ENCODE peak calls at places on chromosomes 12 and 14, in seven cellular contexts. S is stomach; B is right lobe of liver; H is astrocyte; I is RWPE2; J is effector memory CD4-positive, alpha-beta T cell; D is endodermal cell. L is an unnamed sample. For H3K4me1 and H3K9me3, the result is how much of the 10 kb centered on the place peaks cover.

GRCh38 chr14:89455412-89455811 is 38.4 kb upstream of the FOXN3 start:
- DNase-seq in J (no peak), I (no peak), D (peak), H (no peak), S (peak), B (no peak), L (no peak)

GRCh38 chr14:71555654-71556559 is 376.3 kb upstream of the RGS6 start:
- DNase-seq in H (peak), D (no peak), J (peak), B (no peak), S (no peak), I (no peak), L (no peak)

GRCh38 chr12:106455100-106455499 is 97.6 kb downstream of the POLR3B start:
- DNase-seq in D (no peak), S (no peak), H (no peak), I (no peak), J (no peak), B (no peak), L (no peak)

GRCh38 chr12:117166107-117166506 is 24.2 kb downstream of the FBXO21 start:
- DNase-seq in H (no peak), D (no peak), J (no peak), S (no peak), I (no peak), B (no peak), L (no peak)

GRCh38 chr14:62301911-62302310 is 539.7 kb downstream of the SNAPC1 start:
- DNase-seq in S (no peak), I (no peak), D (no peak), B (no peak), H (peak), J (no peak), L (no peak)

GRCh38 chr14:61929651-61930050 is 167.4 kb downstream of the SNAPC1 start:
- DNase-seq in I (no peak), J (no peak), D (no peak), H (no peak), S (no peak), B (no peak), L (no peak)

GRCh38 chr12:56487448-56488040 is 417 bp downstream of the GLS2 start:
- DNase-seq in D (peak), S (peak), H (no peak), I (no peak), B (peak), J (peak), L (no peak)

GRCh38 chr12:76674669-76675315 is 89.1 kb upstream of the ZDHHC17 start:
- DNase-seq in D (no peak), S (no peak), H (no peak), I (no peak), J (no peak), B (no peak), L (no peak)

GRCh38 chr12:61097991-61098580 is 1162.1 kb upstream of the USP15 start:
- DNase-seq in D (peak), I (no peak), H (no peak), S (no peak), J (no peak), B (no peak), L (no peak)

GRCh38 chr12:94872007-94872653 is 131.4 kb downstream of the NDUFA12 start:
- DNase-seq in S (peak), I (no peak), H (no peak), D (no peak), J (no peak), B (no peak), L (no peak)

GRCh38 chr14:36183402-36183801 is 6.9 kb upstream of the PTCSC3 start:
- DNase-seq in H (no peak), S (no peak), I (no peak), J (no peak), D (no peak), B (no peak), L (no peak)

GRCh38 chr14:44941591-44941990 is 20.2 kb downstream of the KLHL28 start:
- DNase-seq in D (no peak), H (peak), B (no peak), J (no peak), S (no peak), I (no peak), L (no peak)

GRCh38 chr12:47364251-47364650 is 284.5 kb upstream of the AMIGO2 start:
- DNase-seq in H (no peak), S (no peak), I (no peak), B (no peak), D (no peak), J (no peak), L (no peak)

GRCh38 chr12:2412305-2412643 is 359.5 kb downstream of the CACNA1C start:
- DNase-seq in H (no peak), D (peak), I (no peak), B (no peak), J (no peak), S (no peak), L (no peak)

GRCh38 chr14:100307215-100308111 is 1.2 kb upstream of the SLC25A29 start:
- DNase-seq in D (peak), S (peak), I (no peak), B (no peak), J (no peak), H (no peak), L (no peak)

GRCh38 chr14:106372870-106373657 is 846.7 kb downstream of the TMEM121 start:
- DNase-seq in H (no peak), J (peak), B (peak), D (peak), S (peak), I (peak), L (peak)

GRCh38 chr12:97005174-97005573 is 98.1 kb downstream of the NEDD1 start:
- DNase-seq in J (no peak), S (no peak), D (no peak), B (no peak), I (no peak), H (no peak), L (no peak)

GRCh38 chr12:106123551-106123991 is 15.2 kb downstream of the NUAK1 start:
- DNase-seq in H (no peak), J (no peak), S (no peak), B (no peak), I (no peak), D (peak), L (no peak)

GRCh38 chr12:54161481-54162437 is 27.0 kb downstream of the SMUG1 start:
- DNase-seq in S (no peak), B (no peak), I (no peak), H (no peak), D (no peak), J (no peak), L (no peak)

GRCh38 chr12:108826807-108827721 is 30.3 kb downstream of the SSH1 start:
- DNase-seq in H (no peak), B (no peak), S (no peak), I (no peak), J (no peak), D (no peak), L (no peak)

GRCh38 chr12:19665105-19665900 is 226.0 kb downstream of the AEBP2 start:
- DNase-seq in B (no peak), I (no peak), J (no peak), D (peak), H (no peak), S (no peak), L (no peak)

GRCh38 chr14:104386281-104386841 is 193.2 kb upstream of the C14orf180 start:
- DNase-seq in I (peak), B (peak), J (no peak), D (peak), S (no peak), H (no peak), L (no peak)

GRCh38 chr12:54631988-54632728 is 2.5 kb downstream of the LACRT start:
- DNase-seq in S (peak), H (no peak), D (peak), B (no peak), J (no peak), I (no peak), L (no peak)

GRCh38 chr14:64692597-64693350 is 11.4 kb upstream of the PLEKHG3 start:
- DNase-seq in H (no peak), I (peak), B (no peak), J (no peak), D (no peak), S (peak), L (no peak)

GRCh38 chr12:108846320-108846719 is 11.1 kb downstream of the SSH1 start:
- DNase-seq in B (no peak), H (no peak), I (no peak), J (no peak), D (no peak), S (no peak), L (no peak)

GRCh38 chr14:96275182-96276112 is 19.4 kb downstream of the BDKRB1 start:
- DNase-seq in J (peak), D (peak), B (peak), S (peak), H (peak), I (no peak), L (peak)

GRCh38 chr14:102363182-102363952 is 626 bp downstream of the TECPR2 start:
- DNase-seq in S (peak), D (no peak), J (no peak), H (peak), I (no peak), B (no peak), L (no peak)

GRCh38 chr14:61346221-61346620 is 24.8 kb downstream of the PRKCH start:
- DNase-seq in D (no peak), H (no peak), J (no peak), I (no peak), S (no peak), B (no peak), L (no peak)

GRCh38 chr14:23481362-23481970 is 12.0 kb downstream of the NGDN start:
- DNase-seq in S (no peak), H (no peak), B (no peak), D (peak), I (no peak), J (no peak), L (no peak)

GRCh38 chr12:91396296-91396695 is 213.7 kb upstream of the DCN start:
- DNase-seq in S (no peak), H (no peak), D (no peak), I (no peak), J (no peak), B (no peak), L (no peak)

GRCh38 chr14:24456980-24457379 is 14.4 kb upstream of the SDR39U1 start:
- DNase-seq in S (no peak), I (no peak), B (no peak), H (no peak), D (no peak), J (no peak), L (no peak)

GRCh38 chr14:99518441-99519346 is 37.5 kb downstream of the CCNK start:
- DNase-seq in H (no peak), B (peak), D (peak), S (peak), J (peak), I (peak), L (peak)

GRCh38 chr12:93803408-93803807 is 126.2 kb downstream of the CRADD start:
- DNase-seq in H (peak), D (no peak), S (no peak), B (no peak), I (no peak), J (no peak), L (no peak)

GRCh38 chr14:102500190-102500661 is 9.3 kb downstream of the ANKRD9 start:
- DNase-seq in B (no peak), I (peak), H (peak), J (no peak), D (peak), S (no peak), L (peak)

GRCh38 chr14:99612737-99613330 is 8.8 kb upstream of the CCDC85C start:
- DNase-seq in B (no peak), S (no peak), D (no peak), I (peak), H (peak), J (no peak), L (no peak)

GRCh38 chr12:19239616-19240234 is 110.2 kb downstream of the PLEKHA5 start:
- DNase-seq in B (no peak), J (no peak), I (no peak), H (peak), S (no peak), D (no peak), L (no peak)

GRCh38 chr14:105059035-105059916 is 6.0 kb downstream of the GPR132 start:
- DNase-seq in S (no peak), B (peak), H (no peak), D (peak), J (no peak), I (no peak), L (peak)

GRCh38 chr12:123027726-123028445 is 47.4 kb downstream of the ARL6IP4 start:
- DNase-seq in B (no peak), I (no peak), J (no peak), H (no peak), D (no peak), S (no peak), L (no peak)

GRCh38 chr12:41967668-41968649 is 176.7 kb downstream of the GXYLT1 start:
- DNase-seq in B (no peak), D (peak), H (peak), I (no peak), J (no peak), S (no peak), L (no peak)

GRCh38 chr12:113880337-113880736 is 85.8 kb downstream of the RBM19 start:
- DNase-seq in B (no peak), S (no peak), D (no peak), H (no peak), J (no peak), I (no peak), L (no peak)

GRCh38 chr12:7117670-7118069 is 8.7 kb upstream of the C1RL start:
- DNase-seq in S (no peak), J (no peak), B (peak), D (no peak), I (no peak), H (no peak), L (no peak)

GRCh38 chr12:7114851-7115250 is 5.8 kb upstream of the C1RL start:
- DNase-seq in D (no peak), H (no peak), J (no peak), I (no peak), S (no peak), B (no peak), L (no peak)

GRCh38 chr12:7116916-7117315 is 7.9 kb upstream of the C1RL start:
- DNase-seq in I (no peak), J (no peak), S (no peak), B (peak), H (no peak), D (no peak), L (no peak)

GRCh38 chr12:7114008-7114407 is 5.0 kb upstream of the C1RL start:
- DNase-seq in J (no peak), S (no peak), D (no peak), H (no peak), B (peak), I (no peak), L (no peak)

DNA sequence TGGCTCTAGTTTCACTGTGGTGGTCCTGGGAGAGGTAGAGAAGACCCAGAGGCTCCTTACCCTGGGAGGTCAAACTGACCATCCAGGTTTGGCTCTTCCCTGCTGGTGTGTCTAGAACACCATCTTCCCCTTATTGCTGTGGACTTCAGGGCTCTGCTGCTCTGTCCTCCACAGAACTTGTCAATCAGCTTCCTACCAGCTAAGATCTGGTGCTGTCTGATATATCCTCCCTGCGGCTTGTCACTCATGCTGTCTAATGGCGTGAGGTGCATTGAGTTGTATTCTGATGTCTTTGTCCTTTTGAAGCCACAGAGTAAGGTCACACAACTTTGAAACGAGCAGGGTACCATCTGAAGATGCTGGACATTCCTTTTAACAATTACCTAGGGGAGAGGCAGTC is 7.2 kb upstream of the C1RL start:
- DNase-seq in I (no peak), D (no peak), J (no peak), S (no peak), H (no peak), B (peak), L (no peak)
- H3K4me1 ChIP-seq in I (under half), D (under half), J (under half), S (under half), H (under half), B (half or more), L (under half)

GRCh38 chr14:75497701-75498100 is 24.6 kb upstream of the BATF start:
- DNase-seq in J (no peak), I (no peak), S (no peak), B (no peak), H (no peak), D (no peak), L (peak)
- H3K4me3 ChIP-seq in J (no peak), I (no peak), S (no peak), B (no peak), H (no peak), D (no peak), L (no peak)

DNA sequence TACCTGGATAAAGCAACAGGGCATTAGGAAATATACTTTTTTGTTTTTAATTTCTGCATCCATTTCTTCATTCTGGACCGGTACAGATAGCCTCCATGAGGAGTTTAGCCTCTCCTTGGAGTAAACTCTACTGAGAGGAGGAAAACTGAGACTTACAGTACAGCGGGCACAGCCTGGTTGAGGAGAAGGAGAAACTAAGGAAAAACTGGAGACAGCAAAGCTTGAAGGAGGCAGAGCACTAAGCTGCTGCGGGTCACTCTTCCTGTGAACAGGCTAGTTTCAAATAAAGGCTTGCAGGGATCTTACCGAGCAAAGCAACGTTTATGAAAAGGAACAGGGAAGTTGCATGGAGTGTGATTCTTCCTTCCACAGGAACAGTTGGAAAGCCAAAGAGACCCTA is 362 bp upstream of the SSTR1 start:
- DNase-seq in D (peak), H (no peak), I (no peak), S (no peak), J (no peak), B (no peak), L (no peak)
- H3K9me3 ChIP-seq in D (under half), H (under half), I (under half), S (under half), J (under half), B (under half), L (under half)

DNA sequence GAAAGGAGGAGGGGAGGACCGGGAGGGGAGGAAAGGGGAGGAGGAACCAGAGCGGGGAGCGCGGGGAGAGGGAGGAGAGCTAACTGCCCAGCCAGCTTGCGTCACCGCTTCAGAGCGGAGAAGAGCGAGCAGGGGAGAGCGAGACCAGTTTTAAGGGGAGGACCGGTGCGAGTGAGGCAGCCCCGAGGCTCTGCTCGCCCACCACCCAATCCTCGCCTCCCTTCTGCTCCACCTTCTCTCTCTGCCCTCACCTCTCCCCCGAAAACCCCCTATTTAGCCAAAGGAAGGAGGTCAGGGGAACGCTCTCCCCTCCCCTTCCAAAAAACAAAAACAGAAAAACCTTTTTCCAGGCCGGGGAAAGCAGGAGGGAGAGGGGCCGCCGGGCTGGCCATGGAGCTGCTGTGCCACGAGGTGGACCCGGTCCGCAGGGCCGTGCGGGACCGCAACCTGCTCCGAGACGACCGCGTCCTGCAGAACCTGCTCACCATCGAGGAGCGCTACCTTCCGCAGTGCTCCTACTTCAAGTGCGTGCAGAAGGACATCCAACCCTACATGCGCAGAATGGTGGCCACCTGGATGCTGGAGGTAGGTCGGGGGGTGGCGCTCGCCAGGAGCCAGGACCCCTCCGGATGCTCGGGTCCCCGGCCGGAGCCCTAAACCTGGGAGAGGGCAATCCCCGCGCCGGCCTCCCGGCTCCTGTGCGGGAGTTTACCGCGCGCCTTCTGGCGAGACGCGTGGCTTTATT is at the start of gene CCND2:
- DNase-seq in I (peak), D (peak), B (no peak), J (peak), S (peak), H (peak), L (peak)
- H3K4me1 ChIP-seq in I (under half), D (under half), B (under half), J (under half), S (half or more), H (under half), L (under half)